ENCODE peak calls at places on chromosomes 6 and 20, in four cellular contexts. I is PC-3, U is pancreas, O is lower lobe of right lung. W is an unnamed sample.

GRCh38 chr6:18004256-18004985 is 17.0 kb upstream of the KIF13A start:
- DNase-seq in O (no peak), U (no peak), I (no peak), W (no peak)

GRCh38 chr6:31956796-31957195 is 2.0 kb downstream of the NELFE start:
- DNase-seq in U (no peak), I (no peak), O (no peak), W (no peak)

GRCh38 chr6:163539101-163539762 is 124.7 kb downstream of the QKI start:
- DNase-seq in U (no peak), O (no peak), I (no peak), W (no peak)

GRCh38 chr6:18515767-18516166 is 128.6 kb downstream of the RNF144B start:
- DNase-seq in O (no peak), I (peak), U (no peak), W (no peak)

GRCh38 chr6:78835817-78836216 is 31.5 kb upstream of the IRAK1BP1 start:
- DNase-seq in O (no peak), I (peak), U (no peak), W (no peak)

GRCh38 chr20:1225263-1225728 is 548 bp upstream of the RAD21L1 start:
- DNase-seq in I (peak), U (no peak), O (no peak), W (no peak)

GRCh38 chr20:1368448-1369199 is 24.2 kb downstream of the FKBP1A start:
- DNase-seq in U (no peak), O (no peak), I (peak), W (no peak)

GRCh38 chr6:81485395-81485794 is 267.1 kb downstream of the TENT5A start:
- DNase-seq in O (no peak), U (no peak), I (no peak), W (no peak)

GRCh38 chr20:44070139-44070900 is 116.7 kb downstream of the JPH2 start:
- DNase-seq in I (no peak), U (no peak), O (no peak), W (no peak)

GRCh38 chr6:72798196-72798595 is 176.3 kb downstream of the KCNQ5 start:
- DNase-seq in O (no peak), I (peak), U (no peak), W (no peak)

GRCh38 chr20:35908007-35908406 is 46.3 kb downstream of the SCAND1 start:
- DNase-seq in O (no peak), U (no peak), I (no peak), W (no peak)

GRCh38 chr6:157405986-157406385 is 25.0 kb downstream of the ZDHHC14 start:
- DNase-seq in O (no peak), U (no peak), I (peak), W (no peak)

GRCh38 chr6:116047173-116047933 is 13.3 kb downstream of the FRK start:
- DNase-seq in O (no peak), U (no peak), I (peak), W (peak)

GRCh38 chr6:167450631-167451030 is 125.7 kb downstream of the TTLL2 start:
- DNase-seq in U (no peak), O (no peak), I (no peak), W (no peak)

GRCh38 chr6:146290589-146290901 is 253.1 kb upstream of the RAB32 start:
- DNase-seq in I (no peak), U (no peak), O (no peak), W (no peak)

GRCh38 chr6:30782425-30783014 is 38.2 kb upstream of the IER3 start:
- DNase-seq in U (no peak), O (no peak), I (peak), W (no peak)

GRCh38 chr20:44247131-44247571 is at the start of gene GDAP1L1:
- DNase-seq in O (no peak), I (no peak), U (no peak), W (no peak)

GRCh38 chr6:150004101-150004782 is 21.1 kb downstream of the RAET1L start:
- DNase-seq in O (no peak), I (no peak), U (no peak), W (no peak)

GRCh38 chr20:49573900-49574416 is 6.0 kb upstream of the PTGIS start:
- DNase-seq in U (no peak), O (no peak), I (no peak), W (peak)

GRCh38 chr6:52524921-52525320 is 51.9 kb downstream of the TRAM2 start:
- DNase-seq in I (no peak), O (no peak), U (no peak), W (no peak)

GRCh38 chr20:45497971-45498494 is 17.4 kb downstream of the SPINT3 start:
- DNase-seq in U (no peak), O (no peak), I (peak), W (no peak)

GRCh38 chr20:56566621-56567020 is 33.6 kb downstream of the FAM209B start:
- DNase-seq in U (no peak), I (peak), O (no peak), W (no peak)

GRCh38 chr6:169666441-169666840 is 35.4 kb downstream of the WDR27 start:
- DNase-seq in O (peak), I (no peak), U (no peak), W (no peak)

GRCh38 chr6:46191961-46192360 is 21.2 kb upstream of the ENPP5 start:
- DNase-seq in O (no peak), I (peak), U (no peak), W (no peak)

GRCh38 chr6:44222987-44223470 is 366 bp upstream of the SLC29A1 start:
- DNase-seq in I (peak), U (no peak), O (no peak), W (peak)

GRCh38 chr6:134410531-134410930 is 92.6 kb upstream of the SGK1 start:
- DNase-seq in O (no peak), U (no peak), I (no peak), W (no peak)

GRCh38 chr6:151805286-151805840 is 2.1 kb upstream of the ESR1 start:
- DNase-seq in I (no peak), U (no peak), O (no peak), W (peak)

GRCh38 chr6:78844899-78845298 is 22.5 kb upstream of the IRAK1BP1 start:
- DNase-seq in U (peak), O (no peak), I (no peak), W (no peak)

GRCh38 chr20:37226889-37227288 is 34.7 kb downstream of the GHRH start:
- DNase-seq in I (no peak), U (no peak), O (no peak), W (no peak)

GRCh38 chr20:24647713-24648112 is 178.3 kb downstream of the SYNDIG1 start:
- DNase-seq in U (no peak), I (no peak), O (no peak), W (no peak)

GRCh38 chr6:12288844-12289654 is 1.1 kb upstream of the EDN1 start:
- DNase-seq in O (no peak), U (peak), I (peak), W (no peak)

GRCh38 chr6:167796668-167797031 is 30.1 kb upstream of the AFDN start:
- DNase-seq in I (no peak), U (no peak), O (no peak), W (no peak)

GRCh38 chr20:36606171-36607116 is 865 bp downstream of the RAB5IF start:
- DNase-seq in I (peak), U (no peak), O (peak), W (no peak)

GRCh38 chr20:10655723-10656122 is 18.1 kb downstream of the JAG1 start:
- DNase-seq in I (no peak), U (no peak), O (no peak), W (no peak)

GRCh38 chr20:62536731-62537401 is 61.1 kb upstream of the GATA5 start:
- DNase-seq in O (no peak), I (no peak), U (no peak), W (no peak)

GRCh38 chr6:82396964-82397761 is 33.5 kb downstream of the TPBG start:
- DNase-seq in O (no peak), U (no peak), I (peak), W (no peak)

GRCh38 chr20:41038878-41039404 is 10.3 kb downstream of the TOP1 start:
- DNase-seq in I (no peak), O (no peak), U (no peak), W (no peak)

GRCh38 chr6:135250751-135251356 is 69.7 kb downstream of the MYB start:
- DNase-seq in I (no peak), O (no peak), U (no peak), W (no peak)

GRCh38 chr20:41076776-41077175 is 48.2 kb downstream of the TOP1 start:
- DNase-seq in O (no peak), I (no peak), U (no peak), W (no peak)

DNA sequence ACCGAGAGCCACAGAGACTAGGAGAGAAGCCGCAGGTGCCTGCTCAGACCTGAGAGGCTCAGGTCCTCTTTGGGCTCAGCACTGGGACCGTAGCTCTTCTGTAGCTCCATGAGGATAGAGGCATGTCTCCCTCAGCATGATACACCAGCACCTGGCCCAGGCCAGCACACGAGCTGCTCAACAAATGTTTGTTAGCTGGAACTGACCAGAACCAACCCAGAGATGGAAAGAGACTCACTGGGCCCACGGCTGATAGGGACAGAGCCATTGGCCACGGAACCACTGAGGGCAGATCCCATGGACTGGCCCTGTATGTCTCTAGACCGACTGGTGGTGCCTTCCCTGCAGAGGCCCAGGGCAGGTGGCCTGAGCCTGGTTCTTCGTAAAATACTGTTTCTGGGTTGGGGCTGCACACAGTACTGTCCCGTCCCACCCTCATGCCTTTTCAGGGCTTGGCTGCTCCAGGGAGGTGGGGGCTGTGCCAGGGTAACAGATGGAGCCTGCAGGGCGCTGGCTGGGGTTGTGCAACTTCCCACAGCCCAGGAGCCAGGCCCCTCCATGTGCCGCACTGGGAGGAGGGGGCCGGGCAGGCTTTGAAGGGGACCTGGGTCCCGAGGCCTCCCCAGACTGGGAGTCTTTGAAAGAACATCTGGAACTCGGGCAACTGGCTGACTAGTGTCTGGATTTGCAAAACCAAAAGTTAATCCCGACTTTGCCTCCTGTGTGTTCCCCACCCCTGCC is 5.2 kb downstream of the C20orf204 start:
- DNase-seq in O (no peak), I (no peak), U (no peak), W (no peak)
- H3K4me3 ChIP-seq in O (peak), I (no peak), U (no peak), W (no peak)

GRCh38 chr6:25706314-25707014 is 48.1 kb upstream of the SLC17A4 start:
- DNase-seq in U (peak), O (peak), I (peak), W (no peak)
- H3K27ac ChIP-seq in U (no peak), O (no peak), I (no peak), W (no peak)

DNA sequence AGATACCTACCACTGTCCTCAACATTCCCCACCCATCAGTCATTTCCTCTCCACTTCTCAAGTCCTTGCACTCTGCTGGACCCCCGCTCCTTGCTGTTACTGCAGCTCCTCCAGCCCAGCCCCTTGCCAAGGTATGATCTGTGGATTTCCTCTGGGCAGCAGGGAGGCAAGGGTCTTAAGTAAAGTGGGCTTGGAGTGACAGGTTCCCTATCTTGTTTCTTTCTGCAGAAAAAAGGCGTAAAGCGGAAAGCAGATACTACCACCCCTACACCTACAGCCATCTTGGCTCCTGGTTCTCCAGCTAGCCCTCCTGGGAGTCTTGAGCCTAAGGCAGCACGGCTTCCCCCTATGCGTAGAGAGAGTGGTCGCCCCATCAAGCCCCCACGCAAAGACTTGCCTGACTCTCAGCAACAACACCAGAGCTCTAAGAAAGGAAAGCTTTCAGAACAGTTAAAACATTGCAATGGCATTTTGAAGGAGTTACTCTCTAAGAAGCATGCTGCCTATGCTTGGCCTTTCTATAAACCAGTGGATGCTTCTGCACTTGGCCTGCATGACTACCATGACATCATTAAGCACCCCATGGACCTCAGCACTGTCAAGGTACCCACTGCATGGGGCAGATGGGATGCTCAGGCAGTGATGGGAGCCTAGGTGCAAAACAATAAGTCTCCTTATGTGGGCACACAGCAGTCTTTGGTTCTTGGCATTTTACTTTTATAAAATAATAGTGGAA is 8.1 kb downstream of the BRD2 start:
- DNase-seq in O (no peak), I (no peak), U (no peak), W (no peak)
- H3K4me3 ChIP-seq in O (no peak), I (peak), U (peak), W (no peak)

GRCh38 chr6:34496103-34496685 is 30.3 kb downstream of the PACSIN1 start:
- DNase-seq in U (no peak), O (no peak), I (no peak), W (no peak)
- H3K27ac ChIP-seq in U (no peak), O (no peak), I (no peak), W (no peak)

GRCh38 chr6:123562264-123562663 is 74.5 kb downstream of the TRDN start:
- DNase-seq in O (no peak), U (no peak), I (no peak), W (no peak)
- H3K4me3 ChIP-seq in O (no peak), U (no peak), I (no peak), W (no peak)

DNA sequence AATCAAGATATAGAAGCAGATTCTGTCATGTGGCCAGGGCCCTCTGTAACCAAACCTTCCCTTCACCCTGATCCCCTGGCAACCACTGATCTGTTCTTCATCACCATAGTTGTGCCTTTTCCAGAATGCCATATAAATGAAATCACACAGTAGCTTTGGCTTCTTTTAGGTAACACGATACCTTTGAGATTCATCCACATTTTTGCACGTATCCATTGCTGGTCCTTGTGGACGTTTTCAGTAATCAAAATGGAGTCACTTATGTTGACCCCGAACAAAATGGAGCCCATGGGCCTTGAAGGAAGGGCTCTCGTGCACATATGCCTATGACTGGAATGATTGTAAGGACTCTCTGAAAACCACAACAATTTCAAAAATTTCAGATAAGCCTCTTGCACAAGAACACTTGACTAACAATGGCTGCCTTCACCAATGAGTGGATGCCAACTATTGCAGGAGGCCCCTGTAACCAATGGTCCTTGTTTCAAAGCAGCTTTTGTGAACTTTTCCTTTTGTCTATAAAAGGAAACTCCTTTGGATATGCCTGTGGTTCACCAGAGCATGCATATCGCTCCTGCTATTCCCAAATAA is 84.3 kb upstream of the RALY start:
- DNase-seq in O (no peak), I (peak), U (no peak), W (no peak)
- H3K27ac ChIP-seq in O (peak), I (no peak), U (no peak), W (peak)

GRCh38 chr6:106098383-106099234 is 12.5 kb downstream of the PRDM1 start:
- DNase-seq in U (no peak), O (peak), I (peak), W (no peak)
- H3K4me3 ChIP-seq in U (peak), O (peak), I (peak), W (peak)

GRCh38 chr20:31604567-31605030 is 490 bp upstream of the ID1 start:
- DNase-seq in I (no peak), O (no peak), U (no peak), W (no peak)
- H3K27ac ChIP-seq in I (peak), O (peak), U (peak), W (peak)